ENCODE peak calls at places on chromosomes 12 and 14, in ten cellular contexts. One of them, this sample, is unnamed.

GRCh38 chr14:55097894-55098560 is 31.0 kb upstream of the LGALS3 start:
- DNase-seq in GM23338: no peak
- DNase-seq in AG04449: no peak
- DNase-seq in foreskin keratinocyte: no peak
- DNase-seq in cardiac muscle cell: no peak
- DNase-seq in fibroblast of lung: peak
- DNase-seq in lower lobe of right lung: peak
- DNase-seq in stomach: peak
- DNase-seq in dorsolateral prefrontal cortex: no peak
- DNase-seq in B cell: peak
- DNase-seq in this sample: no peak

GRCh38 chr14:55689971-55690871 is 110.2 kb downstream of the KTN1 start:
- DNase-seq in GM23338: peak
- DNase-seq in AG04449: no peak
- DNase-seq in foreskin keratinocyte: no peak
- DNase-seq in cardiac muscle cell: no peak
- DNase-seq in fibroblast of lung: no peak
- DNase-seq in lower lobe of right lung: no peak
- DNase-seq in stomach: no peak
- DNase-seq in dorsolateral prefrontal cortex: no peak
- DNase-seq in B cell: no peak
- DNase-seq in this sample: no peak

GRCh38 chr12:50739611-50740010 is 24.3 kb upstream of the ATF1 start:
- DNase-seq in GM23338: no peak
- DNase-seq in AG04449: no peak
- DNase-seq in foreskin keratinocyte: no peak
- DNase-seq in cardiac muscle cell: no peak
- DNase-seq in fibroblast of lung: no peak
- DNase-seq in lower lobe of right lung: no peak
- DNase-seq in stomach: no peak
- DNase-seq in dorsolateral prefrontal cortex: no peak
- DNase-seq in B cell: no peak
- DNase-seq in this sample: no peak

GRCh38 chr12:105946541-105946940 is 192.2 kb downstream of the NUAK1 start:
- DNase-seq in GM23338: no peak
- DNase-seq in AG04449: no peak
- DNase-seq in foreskin keratinocyte: no peak
- DNase-seq in cardiac muscle cell: peak
- DNase-seq in fibroblast of lung: peak
- DNase-seq in lower lobe of right lung: no peak
- DNase-seq in stomach: no peak
- DNase-seq in dorsolateral prefrontal cortex: peak
- DNase-seq in B cell: no peak
- DNase-seq in this sample: no peak

GRCh38 chr12:27015730-27016076 is 1.5 kb upstream of the TM7SF3 start:
- DNase-seq in GM23338: peak
- DNase-seq in AG04449: no peak
- DNase-seq in foreskin keratinocyte: no peak
- DNase-seq in cardiac muscle cell: peak
- DNase-seq in fibroblast of lung: peak
- DNase-seq in lower lobe of right lung: no peak
- DNase-seq in stomach: no peak
- DNase-seq in dorsolateral prefrontal cortex: no peak
- DNase-seq in B cell: no peak
- DNase-seq in this sample: no peak

GRCh38 chr12:95836185-95836609 is 22.6 kb upstream of the SNRPF start:
- DNase-seq in GM23338: no peak
- DNase-seq in AG04449: no peak
- DNase-seq in foreskin keratinocyte: peak
- DNase-seq in cardiac muscle cell: peak
- DNase-seq in fibroblast of lung: peak
- DNase-seq in lower lobe of right lung: no peak
- DNase-seq in stomach: no peak
- DNase-seq in dorsolateral prefrontal cortex: no peak
- DNase-seq in B cell: no peak
- DNase-seq in this sample: no peak

GRCh38 chr12:95146767-95147166 is 70.5 kb downstream of the FGD6 start:
- DNase-seq in GM23338: no peak
- DNase-seq in AG04449: no peak
- DNase-seq in foreskin keratinocyte: no peak
- DNase-seq in cardiac muscle cell: no peak
- DNase-seq in fibroblast of lung: no peak
- DNase-seq in lower lobe of right lung: no peak
- DNase-seq in stomach: no peak
- DNase-seq in dorsolateral prefrontal cortex: no peak
- DNase-seq in B cell: no peak
- DNase-seq in this sample: no peak

GRCh38 chr12:119036878-119037493 is 55.6 kb downstream of the SRRM4 start:
- DNase-seq in GM23338: peak
- DNase-seq in AG04449: no peak
- DNase-seq in foreskin keratinocyte: no peak
- DNase-seq in cardiac muscle cell: peak
- DNase-seq in fibroblast of lung: no peak
- DNase-seq in lower lobe of right lung: no peak
- DNase-seq in stomach: peak
- DNase-seq in dorsolateral prefrontal cortex: no peak
- DNase-seq in B cell: no peak
- DNase-seq in this sample: no peak

GRCh38 chr12:53234236-53234635 is 2.2 kb upstream of the RARG start:
- DNase-seq in GM23338: peak
- DNase-seq in AG04449: no peak
- DNase-seq in foreskin keratinocyte: no peak
- DNase-seq in cardiac muscle cell: no peak
- DNase-seq in fibroblast of lung: no peak
- DNase-seq in lower lobe of right lung: peak
- DNase-seq in stomach: no peak
- DNase-seq in dorsolateral prefrontal cortex: no peak
- DNase-seq in B cell: no peak
- DNase-seq in this sample: no peak

GRCh38 chr12:3967556-3968160 is 94.5 kb upstream of the PARP11 start:
- DNase-seq in GM23338: no peak
- DNase-seq in AG04449: no peak
- DNase-seq in foreskin keratinocyte: no peak
- DNase-seq in cardiac muscle cell: no peak
- DNase-seq in fibroblast of lung: no peak
- DNase-seq in lower lobe of right lung: no peak
- DNase-seq in stomach: no peak
- DNase-seq in dorsolateral prefrontal cortex: no peak
- DNase-seq in B cell: no peak
- DNase-seq in this sample: no peak

GRCh38 chr12:109448707-109449390 is 28.3 kb downstream of the KCTD10 start:
- DNase-seq in GM23338: no peak
- DNase-seq in AG04449: no peak
- DNase-seq in foreskin keratinocyte: no peak
- DNase-seq in cardiac muscle cell: no peak
- DNase-seq in fibroblast of lung: no peak
- DNase-seq in lower lobe of right lung: no peak
- DNase-seq in stomach: no peak
- DNase-seq in dorsolateral prefrontal cortex: no peak
- DNase-seq in B cell: no peak
- DNase-seq in this sample: no peak

GRCh38 chr12:82593901-82594396 is 92.8 kb upstream of the TMTC2 start:
- DNase-seq in GM23338: no peak
- DNase-seq in AG04449: no peak
- DNase-seq in foreskin keratinocyte: no peak
- DNase-seq in cardiac muscle cell: no peak
- DNase-seq in fibroblast of lung: no peak
- DNase-seq in lower lobe of right lung: no peak
- DNase-seq in stomach: no peak
- DNase-seq in dorsolateral prefrontal cortex: no peak
- DNase-seq in B cell: no peak
- DNase-seq in this sample: no peak

GRCh38 chr12:13079440-13079906 is 24.0 kb downstream of the GSG1 start:
- DNase-seq in GM23338: peak
- DNase-seq in AG04449: no peak
- DNase-seq in foreskin keratinocyte: no peak
- DNase-seq in cardiac muscle cell: no peak
- DNase-seq in fibroblast of lung: no peak
- DNase-seq in lower lobe of right lung: no peak
- DNase-seq in stomach: no peak
- DNase-seq in dorsolateral prefrontal cortex: no peak
- DNase-seq in B cell: no peak
- DNase-seq in this sample: no peak
- TF ChIP-seq CTCF in GM23338: peak
- TF ChIP-seq CTCF in AG04449: no peak
- TF ChIP-seq CTCF in foreskin keratinocyte: peak
- TF ChIP-seq CTCF in cardiac muscle cell: no peak
- TF ChIP-seq CTCF in fibroblast of lung: peak
- TF ChIP-seq CTCF in lower lobe of right lung: no peak
- TF ChIP-seq CTCF in stomach: no peak
- TF ChIP-seq CTCF in dorsolateral prefrontal cortex: no peak
- TF ChIP-seq CTCF in B cell: no peak
- TF ChIP-seq CTCF in this sample: no peak

GRCh38 chr14:76876076-76876475 is 49.9 kb downstream of the LRRC74A start:
- DNase-seq in GM23338: peak
- DNase-seq in AG04449: peak
- DNase-seq in foreskin keratinocyte: peak
- DNase-seq in cardiac muscle cell: peak
- DNase-seq in fibroblast of lung: peak
- DNase-seq in lower lobe of right lung: no peak
- DNase-seq in stomach: peak
- DNase-seq in dorsolateral prefrontal cortex: no peak
- DNase-seq in B cell: no peak
- DNase-seq in this sample: no peak
- TF ChIP-seq CTCF in GM23338: peak
- TF ChIP-seq CTCF in AG04449: peak
- TF ChIP-seq CTCF in foreskin keratinocyte: peak
- TF ChIP-seq CTCF in cardiac muscle cell: peak
- TF ChIP-seq CTCF in fibroblast of lung: peak
- TF ChIP-seq CTCF in lower lobe of right lung: peak
- TF ChIP-seq CTCF in stomach: peak
- TF ChIP-seq CTCF in dorsolateral prefrontal cortex: peak
- TF ChIP-seq CTCF in B cell: peak
- TF ChIP-seq CTCF in this sample: peak

GRCh38 chr12:6218526-6218925 is 18.3 kb downstream of the CD9 start:
- DNase-seq in GM23338: no peak
- DNase-seq in AG04449: no peak
- DNase-seq in foreskin keratinocyte: peak
- DNase-seq in cardiac muscle cell: no peak
- DNase-seq in fibroblast of lung: no peak
- DNase-seq in lower lobe of right lung: no peak
- DNase-seq in stomach: no peak
- DNase-seq in dorsolateral prefrontal cortex: no peak
- DNase-seq in B cell: no peak
- DNase-seq in this sample: no peak
- TF ChIP-seq CTCF in GM23338: no peak
- TF ChIP-seq CTCF in AG04449: no peak
- TF ChIP-seq CTCF in foreskin keratinocyte: no peak
- TF ChIP-seq CTCF in cardiac muscle cell: no peak
- TF ChIP-seq CTCF in fibroblast of lung: no peak
- TF ChIP-seq CTCF in lower lobe of right lung: no peak
- TF ChIP-seq CTCF in stomach: no peak
- TF ChIP-seq CTCF in dorsolateral prefrontal cortex: no peak
- TF ChIP-seq CTCF in B cell: no peak
- TF ChIP-seq CTCF in this sample: no peak

GRCh38 chr14:57875985-57876384 is 10.1 kb upstream of the SLC35F4 start:
- DNase-seq in GM23338: no peak
- DNase-seq in AG04449: no peak
- DNase-seq in foreskin keratinocyte: no peak
- DNase-seq in cardiac muscle cell: no peak
- DNase-seq in fibroblast of lung: no peak
- DNase-seq in lower lobe of right lung: no peak
- DNase-seq in stomach: no peak
- DNase-seq in dorsolateral prefrontal cortex: no peak
- DNase-seq in B cell: no peak
- DNase-seq in this sample: no peak

GRCh38 chr14:57869530-57870088 is 3.7 kb upstream of the SLC35F4 start:
- DNase-seq in GM23338: peak
- DNase-seq in AG04449: no peak
- DNase-seq in foreskin keratinocyte: no peak
- DNase-seq in cardiac muscle cell: no peak
- DNase-seq in fibroblast of lung: no peak
- DNase-seq in lower lobe of right lung: no peak
- DNase-seq in stomach: no peak
- DNase-seq in dorsolateral prefrontal cortex: no peak
- DNase-seq in B cell: no peak
- DNase-seq in this sample: no peak

GRCh38 chr14:57870686-57871457 is 5.0 kb upstream of the SLC35F4 start:
- DNase-seq in GM23338: no peak
- DNase-seq in AG04449: no peak
- DNase-seq in foreskin keratinocyte: no peak
- DNase-seq in cardiac muscle cell: no peak
- DNase-seq in fibroblast of lung: no peak
- DNase-seq in lower lobe of right lung: no peak
- DNase-seq in stomach: no peak
- DNase-seq in dorsolateral prefrontal cortex: no peak
- DNase-seq in B cell: no peak
- DNase-seq in this sample: no peak

GRCh38 chr14:57875296-57875695 is 9.4 kb upstream of the SLC35F4 start:
- DNase-seq in GM23338: no peak
- DNase-seq in AG04449: no peak
- DNase-seq in foreskin keratinocyte: no peak
- DNase-seq in cardiac muscle cell: no peak
- DNase-seq in fibroblast of lung: no peak
- DNase-seq in lower lobe of right lung: no peak
- DNase-seq in stomach: no peak
- DNase-seq in dorsolateral prefrontal cortex: no peak
- DNase-seq in B cell: no peak
- DNase-seq in this sample: no peak

GRCh38 chr14:57871487-57872080 is 5.7 kb upstream of the SLC35F4 start:
- DNase-seq in GM23338: peak
- DNase-seq in AG04449: no peak
- DNase-seq in foreskin keratinocyte: peak
- DNase-seq in cardiac muscle cell: peak
- DNase-seq in fibroblast of lung: peak
- DNase-seq in lower lobe of right lung: no peak
- DNase-seq in stomach: no peak
- DNase-seq in dorsolateral prefrontal cortex: no peak
- DNase-seq in B cell: no peak
- DNase-seq in this sample: no peak
- TF ChIP-seq CTCF in GM23338: peak
- TF ChIP-seq CTCF in AG04449: peak
- TF ChIP-seq CTCF in foreskin keratinocyte: peak
- TF ChIP-seq CTCF in cardiac muscle cell: peak
- TF ChIP-seq CTCF in fibroblast of lung: peak
- TF ChIP-seq CTCF in lower lobe of right lung: peak
- TF ChIP-seq CTCF in stomach: peak
- TF ChIP-seq CTCF in dorsolateral prefrontal cortex: peak
- TF ChIP-seq CTCF in B cell: peak
- TF ChIP-seq CTCF in this sample: no peak

DNA sequence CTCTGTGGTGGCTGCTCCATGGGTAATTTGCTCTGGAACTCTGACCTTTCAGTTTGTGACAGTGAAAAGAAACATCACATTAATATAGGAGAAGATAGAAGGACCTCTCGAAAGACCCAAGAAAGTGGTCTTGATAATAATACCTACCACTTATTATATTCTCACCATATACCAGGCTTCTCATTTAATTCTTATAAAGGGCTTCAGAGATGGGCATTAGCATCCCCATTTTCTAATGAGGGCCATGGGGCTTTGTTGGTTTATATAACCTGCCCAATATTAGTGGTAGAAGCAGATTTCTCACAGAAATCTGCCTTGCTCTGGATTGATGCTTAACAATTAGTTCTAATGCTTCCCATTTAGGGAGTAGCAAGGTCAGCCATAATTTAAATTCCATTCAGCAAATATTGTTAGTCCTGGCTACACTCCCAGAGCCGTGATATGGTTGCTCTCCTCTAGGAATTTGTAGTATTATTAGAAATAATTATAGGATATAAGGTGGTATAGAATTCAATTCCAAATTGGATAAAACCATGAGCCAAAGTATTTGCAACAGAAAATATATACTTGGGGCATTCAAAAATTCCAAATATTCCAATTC is 7.4 kb upstream of the AMIGO2 start:
- DNase-seq in GM23338: no peak
- DNase-seq in AG04449: no peak
- DNase-seq in foreskin keratinocyte: no peak
- DNase-seq in cardiac muscle cell: peak
- DNase-seq in fibroblast of lung: peak
- DNase-seq in lower lobe of right lung: no peak
- DNase-seq in stomach: no peak
- DNase-seq in dorsolateral prefrontal cortex: no peak
- DNase-seq in B cell: no peak
- DNase-seq in this sample: no peak
- TF ChIP-seq CTCF in GM23338: no peak
- TF ChIP-seq CTCF in AG04449: no peak
- TF ChIP-seq CTCF in foreskin keratinocyte: no peak
- TF ChIP-seq CTCF in cardiac muscle cell: no peak
- TF ChIP-seq CTCF in fibroblast of lung: no peak
- TF ChIP-seq CTCF in lower lobe of right lung: no peak
- TF ChIP-seq CTCF in stomach: no peak
- TF ChIP-seq CTCF in dorsolateral prefrontal cortex: no peak
- TF ChIP-seq CTCF in B cell: no peak
- TF ChIP-seq CTCF in this sample: no peak